ENCODE peak calls at places on chromosomes 3 and 15, in nine cellular contexts. G is stimulated activated CD4-positive, alpha-beta T cell treated with anti-CD3 and anti-CD28 coated beads, Interleukin-12 subunit alpha, Interleukin-12 subunit beta, amount 100 ng/mL, for 4 hours; J is activated CD4-positive, CD25-positive, alpha-beta regulatory T cell; Q is caudate nucleus; E is SHP77; F is stimulated activated CD8-positive, alpha-beta memory T cell treated with anti-CD3 and anti-CD28 coated beads, Interleukin-12 subunit alpha, Interleukin-12 subunit beta, amount 100 ng/mL, for 4 hours; I is putamen; S is left colon; B is GM23338. P is an unnamed sample.

GRCh38 chr3:123409443-123410148 is 39.3 kb downstream of the ADCY5 start:
- DNase-seq in Q (no peak), G (no peak), E (peak), F (no peak), I (no peak), B (no peak), J (no peak), S (peak), P (no peak)

GRCh38 chr3:197501496-197501878 is 54.3 kb downstream of the BDH1 start:
- DNase-seq in Q (no peak), S (peak), G (no peak), I (no peak), B (peak), F (no peak), E (peak), J (no peak), P (peak)

GRCh38 chr15:60941448-60941847 is 287.7 kb downstream of the RORA start:
- DNase-seq in G (no peak), F (no peak), J (no peak), Q (no peak), S (no peak), I (no peak), E (no peak), B (no peak), P (peak)

GRCh38 chr15:89860446-89860845 is 33.3 kb downstream of the AP3S2 start:
- DNase-seq in I (no peak), B (no peak), S (no peak), Q (no peak), E (no peak), F (no peak), J (no peak), G (no peak), P (peak)

GRCh38 chr3:23253214-23253613 is 50.1 kb downstream of the UBE2E2 start:
- DNase-seq in F (no peak), J (no peak), S (no peak), E (no peak), I (no peak), B (no peak), G (no peak), Q (no peak), P (no peak)

GRCh38 chr15:79090487-79091203 is at the start of gene RASGRF1:
- DNase-seq in S (no peak), J (no peak), E (no peak), F (no peak), I (peak), G (no peak), Q (no peak), B (peak), P (no peak)

GRCh38 chr15:47857384-47858168 is 140.3 kb downstream of the SEMA6D start:
- DNase-seq in E (no peak), I (no peak), Q (no peak), G (no peak), S (no peak), J (no peak), B (no peak), F (no peak), P (no peak)

GRCh38 chr15:93664180-93664951 is 567.0 kb upstream of the MCTP2 start:
- DNase-seq in E (no peak), F (no peak), S (no peak), I (no peak), Q (no peak), B (peak), J (no peak), G (no peak), P (no peak)

GRCh38 chr15:73910904-73911303 is 15.4 kb upstream of the LOXL1 start:
- DNase-seq in Q (no peak), S (no peak), J (no peak), E (no peak), I (no peak), B (no peak), G (no peak), F (no peak), P (no peak)